ENCODE peak calls at places on chromosomes 7 and 10, in six cellular contexts. B is IMR-90, Q is GM12878, E is A549, O is K562, Z is HepG2. I is an unnamed sample.

GRCh38 chr7:106773228-106773627 is 91.9 kb upstream of the PIK3CG start:
- DNase-seq in B (no peak), Q (no peak), E (peak; percentile 31), O (no peak), Z (no peak), I (no peak)

GRCh38 chr7:21497072-21497471 is 45.8 kb upstream of the DNAH11 start:
- DNase-seq in B (peak; percentile 7), Q (no peak), E (no peak), O (no peak), Z (no peak), I (no peak)

GRCh38 chr10:50992972-50993766 is 81.1 kb upstream of the PRKG1 start:
- DNase-seq in B (peak; percentile 88), Q (no peak), E (no peak), O (no peak), Z (no peak), I (peak; percentile 7)

GRCh38 chr7:12281026-12281425 is 69.9 kb downstream of the TMEM106B start:
- DNase-seq in B (peak; percentile 5), Q (no peak), E (no peak), O (no peak), Z (no peak), I (no peak)

GRCh38 chr7:48424731-48425130 is 253.5 kb downstream of the ABCA13 start:
- DNase-seq in B (peak; percentile 6), Q (no peak), E (peak; percentile 34), O (no peak), Z (peak; percentile 23), I (peak; percentile 14)

GRCh38 chr10:84348860-84349259 is 20.5 kb downstream of the CCSER2 start:
- DNase-seq in B (peak; percentile 88), Q (no peak), E (no peak), O (no peak), Z (no peak), I (no peak)

GRCh38 chr7:4653771-4654170 is 28.3 kb upstream of the FOXK1 start:
- DNase-seq in B (no peak), Q (no peak), E (no peak), O (no peak), Z (no peak), I (no peak)

GRCh38 chr7:155354371-155355048 is 56.8 kb downstream of the INSIG1 start:
- DNase-seq in B (no peak), Q (no peak), E (no peak), O (no peak), Z (no peak), I (no peak)

GRCh38 chr10:52720018-52720417 is 52.6 kb downstream of the MBL2 start:
- DNase-seq in B (no peak), Q (no peak), E (no peak), O (no peak), Z (no peak), I (no peak)

GRCh38 chr10:101221479-101222246 is 7.6 kb downstream of the LBX1 start:
- DNase-seq in B (no peak), Q (no peak), E (no peak), O (no peak), Z (no peak), I (peak; percentile 25)

GRCh38 chr7:144416341-144416740 is 12.8 kb upstream of the NOBOX start:
- DNase-seq in B (no peak), Q (no peak), E (no peak), O (no peak), Z (no peak), I (no peak)

GRCh38 chr7:47836513-47837202 is 111.6 kb downstream of the PKD1L1 start:
- DNase-seq in B (no peak), Q (no peak), E (no peak), O (no peak), Z (no peak), I (no peak)

GRCh38 chr7:84194484-84195260 is at the start of gene SEMA3A:
- DNase-seq in B (peak; percentile 94), Q (no peak), E (peak; percentile 86), O (no peak), Z (peak; percentile 8), I (peak; percentile 55)

GRCh38 chr7:41996381-41997035 is 240.5 kb downstream of the GLI3 start:
- DNase-seq in B (peak; percentile 86), Q (no peak), E (no peak), O (no peak), Z (no peak), I (no peak)

GRCh38 chr7:157869793-157870192 is 533.0 kb downstream of the DNAJB6 start:
- DNase-seq in B (no peak), Q (no peak), E (no peak), O (no peak), Z (no peak), I (no peak)

GRCh38 chr10:131825150-131825907 is 75.5 kb upstream of the PPP2R2D start:
- DNase-seq in B (no peak), Q (no peak), E (no peak), O (no peak), Z (no peak), I (no peak)

GRCh38 chr7:151016505-151016904 is 7.8 kb downstream of the ATG9B start:
- DNase-seq in B (no peak), Q (no peak), E (no peak), O (no peak), Z (no peak), I (no peak)

GRCh38 chr7:150586068-150586777 is 19.0 kb downstream of the GIMAP4 start:
- DNase-seq in B (no peak), Q (no peak), E (no peak), O (no peak), Z (no peak), I (no peak)

GRCh38 chr7:52017802-52018679 is 701.4 kb upstream of the COBL start:
- DNase-seq in B (no peak), Q (no peak), E (peak; percentile 56), O (peak; percentile 38), Z (peak; percentile 58), I (peak; percentile 13)

GRCh38 chr7:101363196-101363733 is 590 bp downstream of the COL26A1 start:
- DNase-seq in B (no peak), Q (no peak), E (no peak), O (no peak), Z (no peak), I (no peak)

GRCh38 chr10:36675458-36675880 is 449.9 kb upstream of the ANKRD30A start:
- DNase-seq in B (peak; percentile 90), Q (no peak), E (peak; percentile 57), O (no peak), Z (no peak), I (no peak)

GRCh38 chr10:36669615-36670325 is 455.6 kb upstream of the ANKRD30A start:
- DNase-seq in B (no peak), Q (no peak), E (no peak), O (no peak), Z (no peak), I (no peak)

GRCh38 chr10:36670616-36671402 is 454.6 kb upstream of the ANKRD30A start:
- DNase-seq in B (peak; percentile 17), Q (no peak), E (peak; percentile 71), O (no peak), Z (no peak), I (no peak)

GRCh38 chr10:36676321-36677169 is 448.9 kb upstream of the ANKRD30A start:
- DNase-seq in B (peak; percentile 73), Q (no peak), E (no peak), O (no peak), Z (no peak), I (peak; percentile 27)

GRCh38 chr10:36671607-36672006 is 453.8 kb upstream of the ANKRD30A start:
- DNase-seq in B (peak; percentile 81), Q (no peak), E (peak; percentile 44), O (no peak), Z (no peak), I (no peak)
- TF ChIP-seq SMC3 in B (no peak), Q (no peak), E (no peak), O (no peak), Z (no peak), I (no peak)

DNA sequence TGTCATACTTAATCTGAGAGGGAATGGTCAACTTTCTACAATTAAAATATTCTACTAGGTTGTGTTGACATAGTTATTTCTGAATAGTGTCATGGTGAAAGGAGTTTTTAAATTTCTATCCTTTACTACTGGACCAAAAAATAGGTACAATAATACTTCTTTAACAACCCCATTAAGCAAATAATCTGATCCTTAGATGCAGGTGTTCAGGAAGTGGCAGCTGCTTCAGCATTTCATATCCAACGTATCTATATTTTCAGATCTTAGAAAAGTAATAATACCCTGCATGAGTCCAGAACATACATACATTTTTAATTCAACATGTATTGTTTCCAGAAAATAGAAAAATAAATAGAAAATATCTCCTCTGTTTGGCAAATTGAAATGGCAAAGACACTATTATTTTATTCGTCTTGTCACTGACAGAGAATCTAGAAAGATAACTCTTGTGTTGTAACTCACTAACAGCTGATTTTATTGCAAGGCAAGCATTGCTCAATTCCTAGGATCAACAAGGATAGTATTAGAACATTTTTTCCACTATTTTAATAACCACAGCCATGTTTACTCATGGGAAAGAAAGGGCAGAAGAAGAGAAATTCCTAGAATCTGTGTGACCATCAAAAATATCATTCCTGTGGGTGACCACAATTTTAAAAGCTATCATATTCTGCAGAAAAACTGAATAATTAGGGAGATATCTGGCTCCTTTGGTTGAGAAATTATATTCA is 159.3 kb upstream of the CNTNAP2 start:
- DNase-seq in B (no peak), Q (no peak), E (no peak), O (no peak), Z (no peak), I (no peak)
- TF ChIP-seq SMC3 in B (no peak), Q (no peak), E (no peak), O (no peak), Z (no peak), I (no peak)

GRCh38 chr10:58177362-58177947 is 90.2 kb downstream of the IPMK start:
- DNase-seq in B (peak; percentile 47), Q (no peak), E (peak; percentile 39), O (peak; percentile 17), Z (peak; percentile 15), I (peak; percentile 23)
- TF ChIP-seq SMC3 in B (peak; percentile 62), Q (peak; percentile 70), E (peak; percentile 87), O (peak; percentile 53), Z (peak; percentile 54), I (peak; percentile 59)

GRCh38 chr10:44379907-44380306 is 5.0 kb downstream of the CXCL12 start:
- DNase-seq in B (no peak), Q (no peak), E (no peak), O (no peak), Z (no peak), I (no peak)

GRCh38 chr10:44383749-44384600 is 922 bp downstream of the CXCL12 start:
- DNase-seq in B (peak; percentile 54), Q (no peak), E (peak; percentile 37), O (no peak), Z (no peak), I (peak; percentile 43)

GRCh38 chr10:44380829-44381600 is 3.9 kb downstream of the CXCL12 start:
- DNase-seq in B (no peak), Q (no peak), E (no peak), O (no peak), Z (no peak), I (peak; percentile 37)

GRCh38 chr10:44382981-44383748 is 1.7 kb downstream of the CXCL12 start:
- DNase-seq in B (no peak), Q (no peak), E (no peak), O (no peak), Z (no peak), I (no peak)

DNA sequence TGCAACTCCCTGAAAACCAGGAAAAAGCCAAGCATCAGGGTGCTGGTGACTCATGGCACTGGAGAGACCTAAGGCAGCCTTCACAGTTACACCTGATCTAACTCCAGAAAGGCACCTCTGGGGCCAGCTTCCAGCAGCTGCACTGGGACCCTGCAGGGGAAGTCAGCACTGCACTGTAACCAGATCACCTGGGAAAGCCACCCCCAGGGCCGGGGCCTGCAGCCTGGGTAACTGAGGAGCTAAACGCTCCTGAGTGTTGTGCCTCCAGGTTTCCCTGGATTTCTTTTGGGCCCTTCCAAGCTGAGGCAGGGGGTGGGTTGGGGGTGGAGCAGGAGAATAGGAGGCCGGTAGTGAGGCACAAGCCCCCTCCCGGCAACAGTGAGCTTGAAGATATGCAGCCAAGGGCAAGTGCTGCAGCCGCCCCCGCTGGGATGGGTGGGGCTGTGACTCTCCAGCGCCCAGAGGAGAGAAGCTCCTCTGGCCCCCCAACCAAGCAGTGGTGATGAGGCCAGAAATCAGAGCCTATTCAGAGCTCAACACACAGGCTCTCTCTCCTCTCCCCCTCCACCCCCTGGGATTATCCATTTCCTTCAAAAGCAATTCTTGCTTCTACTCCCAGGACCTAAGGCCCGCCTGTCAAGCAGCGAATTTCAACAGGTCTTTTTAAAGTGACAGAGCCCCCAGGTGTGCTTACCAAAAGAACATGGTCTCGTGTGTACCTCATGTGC is 2.6 kb downstream of the CXCL12 start:
- DNase-seq in B (no peak), Q (no peak), E (no peak), O (no peak), Z (no peak), I (no peak)
- TF ChIP-seq SMC3 in B (no peak), Q (no peak), E (no peak), O (no peak), Z (no peak), I (no peak)